ENCODE peak calls at places on chromosomes 2 and 18, in five cellular contexts. R is heart right ventricle, U is upper lobe of left lung, H is pancreas, T is tibial artery. I is an unnamed sample.

GRCh38 chr2:15223887-15224286 is 337.2 kb downstream of the NBAS start:
- DNase-seq in R (no peak), U (no peak), H (no peak), T (no peak), I (no peak)

GRCh38 chr2:96095116-96095636 is 21.2 kb downstream of the ADRA2B start:
- DNase-seq in R (no peak), U (no peak), H (no peak), T (no peak), I (no peak)

GRCh38 chr2:24122356-24123211 is 550 bp downstream of the PFN4 start:
- DNase-seq in R (no peak), U (no peak), H (no peak), T (no peak), I (no peak)

GRCh38 chr2:98761909-98762308 is 31.0 kb upstream of the MGAT4A start:
- DNase-seq in R (no peak), U (no peak), H (no peak), T (no peak), I (no peak)

GRCh38 chr2:219645631-219646527 is 18.4 kb downstream of the SLC4A3 start:
- DNase-seq in R (no peak), U (peak), H (no peak), T (no peak), I (no peak)

GRCh38 chr2:86253424-86253823 is 54.2 kb downstream of the MRPL35 start:
- DNase-seq in R (no peak), U (no peak), H (no peak), T (no peak), I (no peak)

GRCh38 chr2:237720962-237721361 is 77.6 kb upstream of the RBM44 start:
- DNase-seq in R (no peak), U (no peak), H (no peak), T (no peak), I (no peak)

GRCh38 chr18:56992777-56993176 is 154.1 kb upstream of the BOD1L2 start:
- DNase-seq in R (no peak), U (no peak), H (no peak), T (no peak), I (no peak)

GRCh38 chr2:38810488-38810887 is 32.5 kb downstream of the GEMIN6 start:
- DNase-seq in R (no peak), U (no peak), H (no peak), T (no peak), I (no peak)

GRCh38 chr2:219099319-219099718 is 38.6 kb upstream of the IHH start:
- DNase-seq in R (no peak), U (no peak), H (no peak), T (no peak), I (no peak)

GRCh38 chr2:19748711-19749506 is 152.9 kb downstream of the TTC32 start:
- DNase-seq in R (no peak), U (no peak), H (no peak), T (no peak), I (no peak)

GRCh38 chr2:76391663-76392062 is 680.9 kb upstream of the GCFC2 start:
- DNase-seq in R (no peak), U (no peak), H (no peak), T (no peak), I (no peak)

GRCh38 chr2:437772-438393 is 150.0 kb upstream of the ALKAL2 start:
- DNase-seq in R (no peak), U (peak), H (peak), T (no peak), I (peak)

GRCh38 chr2:128736689-128737545 is 418.2 kb upstream of the HS6ST1 start:
- DNase-seq in R (peak), U (peak), H (peak), T (peak), I (peak)

GRCh38 chr2:714005-714741 is 37.0 kb upstream of the TMEM18 start:
- DNase-seq in R (no peak), U (peak), H (peak), T (no peak), I (no peak)

GRCh38 chr2:62475172-62476011 is 30.6 kb downstream of the TMEM17 start:
- DNase-seq in R (no peak), U (no peak), H (peak), T (no peak), I (peak)

GRCh38 chr2:237067985-237068576 is 17.6 kb upstream of the COPS8 start:
- DNase-seq in R (no peak), U (no peak), H (no peak), T (no peak), I (no peak)

GRCh38 chr2:161122772-161123530 is 37.3 kb upstream of the TANK start:
- DNase-seq in R (no peak), U (peak), H (peak), T (no peak), I (no peak)

GRCh38 chr2:41027095-41027494 is 575.2 kb upstream of the SLC8A1 start:
- DNase-seq in R (no peak), U (no peak), H (no peak), T (no peak), I (no peak)

GRCh38 chr18:63438181-63438580 is 15.9 kb upstream of the VPS4B start:
- DNase-seq in R (no peak), U (no peak), H (no peak), T (peak), I (no peak)

GRCh38 chr2:28442328-28442727 is 49.7 kb downstream of the FOSL2 start:
- DNase-seq in R (no peak), U (no peak), H (no peak), T (no peak), I (no peak)

GRCh38 chr2:43941359-43941758 is 54.4 kb downstream of the LRPPRC start:
- DNase-seq in R (no peak), U (no peak), H (no peak), T (no peak), I (no peak)

GRCh38 chr18:24731981-24732380 is 271.5 kb downstream of the HRH4 start:
- DNase-seq in R (no peak), U (no peak), H (no peak), T (no peak), I (no peak)

GRCh38 chr2:54318810-54319209 is 62.8 kb upstream of the TSPYL6 start:
- DNase-seq in R (no peak), U (no peak), H (no peak), T (no peak), I (no peak)

GRCh38 chr2:26245810-26246209 is 1.1 kb downstream of the HADHB start:
- DNase-seq in R (no peak), U (no peak), H (no peak), T (no peak), I (no peak)

GRCh38 chr2:2848621-2849443 is 517.8 kb upstream of the MYT1L start:
- DNase-seq in R (no peak), U (no peak), H (peak), T (no peak), I (no peak)

GRCh38 chr2:110745048-110745447 is 12.7 kb downstream of the ACOXL start:
- DNase-seq in R (no peak), U (no peak), H (no peak), T (no peak), I (no peak)

GRCh38 chr2:158025263-158025996 is 76.2 kb upstream of the UPP2 start:
- DNase-seq in R (no peak), U (no peak), H (no peak), T (no peak), I (no peak)

GRCh38 chr2:30733829-30734520 is 73.3 kb downstream of the CAPN13 start:
- DNase-seq in R (no peak), U (no peak), H (no peak), T (peak), I (no peak)

GRCh38 chr2:70089220-70089945 is 2.1 kb downstream of the PCBP1 start:
- DNase-seq in R (no peak), U (no peak), H (peak), T (peak), I (no peak)

GRCh38 chr2:216216951-216217903 is 108.1 kb downstream of the XRCC5 start:
- DNase-seq in R (no peak), U (no peak), H (no peak), T (no peak), I (no peak)

GRCh38 chr2:72895759-72896281 is 8.6 kb downstream of the SPR start:
- DNase-seq in R (peak), U (peak), H (no peak), T (no peak), I (no peak)

GRCh38 chr2:41853427-41854191 is 194.2 kb upstream of the PKDCC start:
- DNase-seq in R (no peak), U (no peak), H (peak), T (no peak), I (no peak)

GRCh38 chr2:27027211-27027651 is 5.5 kb upstream of the TMEM214 start:
- DNase-seq in R (no peak), U (no peak), H (no peak), T (peak), I (no peak)

GRCh38 chr18:64100136-64100922 is 48.6 kb downstream of the LINC00305 start:
- DNase-seq in R (no peak), U (no peak), H (no peak), T (no peak), I (no peak)

GRCh38 chr2:11788725-11789124 is 42.3 kb downstream of the LPIN1 start:
- DNase-seq in R (no peak), U (no peak), H (no peak), T (no peak), I (no peak)

GRCh38 chr2:149388120-149388816 is 57.9 kb downstream of the LYPD6 start:
- DNase-seq in R (no peak), U (no peak), H (no peak), T (no peak), I (no peak)
- TF ChIP-seq CTCF in R (no peak), U (no peak), H (no peak), T (no peak), I (no peak)

DNA sequence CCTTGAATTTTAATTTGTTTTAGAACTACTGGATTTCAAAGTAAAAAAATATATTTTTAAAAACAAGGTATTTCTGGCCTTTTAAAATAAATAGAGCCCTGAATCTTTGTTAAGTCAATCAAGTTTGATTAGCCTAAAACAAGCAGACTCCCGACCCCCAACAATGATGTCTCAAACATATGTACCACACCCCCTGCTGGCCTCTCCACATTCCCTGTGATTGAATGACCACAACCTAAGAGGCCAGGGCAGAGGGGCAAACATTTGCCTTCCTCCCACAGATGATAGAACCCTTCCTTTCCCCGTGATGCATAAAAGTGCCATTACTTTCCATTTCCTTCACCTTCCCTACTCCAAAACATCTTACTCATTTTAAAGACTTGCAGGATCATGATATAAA is 130.9 kb downstream of the STK39 start:
- DNase-seq in R (no peak), U (no peak), H (no peak), T (no peak), I (no peak)
- TF ChIP-seq CTCF in R (no peak), U (no peak), H (no peak), T (no peak), I (no peak)

GRCh38 chr2:46184794-46185583 is 112.2 kb upstream of the EPAS1 start:
- DNase-seq in R (no peak), U (no peak), H (no peak), T (no peak), I (no peak)
- TF ChIP-seq CTCF in R (no peak), U (no peak), H (no peak), T (no peak), I (no peak)

DNA sequence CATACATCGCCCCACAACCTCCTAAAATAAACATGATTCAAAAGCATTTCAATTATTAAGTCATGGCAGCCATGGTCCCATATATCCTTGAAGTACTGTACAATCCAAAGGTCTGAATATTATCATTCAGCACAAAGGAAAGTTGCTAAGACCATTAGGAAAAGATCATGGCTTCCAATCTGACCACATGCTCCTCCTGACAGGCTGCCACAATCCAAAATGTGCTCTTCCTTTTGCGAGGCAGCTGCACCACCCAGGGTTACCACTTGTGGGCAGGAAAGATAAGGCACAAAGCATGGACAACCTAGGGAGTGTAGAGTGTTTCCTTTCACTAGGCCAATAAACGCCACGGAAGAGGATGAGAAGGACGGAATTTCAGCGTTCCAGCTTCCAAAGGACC is 5.4 kb downstream of the BOLA3 start:
- DNase-seq in R (no peak), U (no peak), H (no peak), T (no peak), I (no peak)
- TF ChIP-seq CTCF in R (no peak), U (no peak), H (no peak), T (no peak), I (no peak)

GRCh38 chr18:49339146-49339545 is 121.3 kb downstream of the DYM start:
- DNase-seq in R (no peak), U (no peak), H (no peak), T (no peak), I (no peak)

GRCh38 chr18:49332679-49333078 is 127.8 kb downstream of the DYM start:
- DNase-seq in R (no peak), U (no peak), H (no peak), T (no peak), I (no peak)

GRCh38 chr18:49340446-49340845 is 120.0 kb downstream of the DYM start:
- DNase-seq in R (no peak), U (no peak), H (no peak), T (no peak), I (no peak)

DNA sequence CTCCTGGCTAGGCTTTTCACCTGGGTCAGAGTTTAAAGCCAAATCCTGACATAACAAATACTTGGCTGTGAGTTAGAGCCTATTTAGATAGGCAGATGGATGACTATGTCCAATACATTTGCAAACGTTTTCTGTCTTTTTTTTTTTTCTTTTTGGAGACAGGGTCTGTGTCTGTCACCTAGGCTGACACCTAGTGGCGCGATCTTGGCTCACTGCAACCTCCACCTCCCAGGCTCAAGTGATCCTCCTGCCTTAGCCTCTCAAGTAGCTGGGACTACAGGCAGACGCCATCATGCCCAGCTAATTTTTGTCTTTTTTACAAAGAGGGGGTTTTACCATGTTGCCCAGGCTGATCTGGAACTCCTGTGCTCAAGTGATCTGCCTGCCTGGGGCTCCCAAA is 124.8 kb downstream of the DYM start:
- DNase-seq in R (no peak), U (no peak), H (no peak), T (no peak), I (no peak)
- TF ChIP-seq CTCF in R (no peak), U (no peak), H (no peak), T (no peak), I (no peak)

GRCh38 chr2:101991731-101992145 is at the start of gene IL1R2:
- DNase-seq in R (no peak), U (peak), H (no peak), T (peak), I (no peak)
- TF ChIP-seq CTCF in R (no peak), U (no peak), H (no peak), T (no peak), I (no peak)

GRCh38 chr18:33020877-33021276 is 248.1 kb upstream of the KLHL14 start:
- DNase-seq in R (no peak), U (no peak), H (no peak), T (no peak), I (no peak)

GRCh38 chr18:33022370-33022769 is 249.5 kb upstream of the KLHL14 start:
- DNase-seq in R (no peak), U (no peak), H (no peak), T (no peak), I (no peak)
- TF ChIP-seq CTCF in R (no peak), U (no peak), H (no peak), T (no peak), I (no peak)

GRCh38 chr2:231099918-231100317 is 24.9 kb downstream of the HTR2B start:
- DNase-seq in R (no peak), U (no peak), H (no peak), T (no peak), I (no peak)
- TF ChIP-seq CTCF in R (no peak), U (no peak), H (no peak), T (no peak), I (no peak)

GRCh38 chr2:239822146-239822945 is 202.8 kb downstream of the NDUFA10 start:
- DNase-seq in R (no peak), U (no peak), H (no peak), T (peak), I (no peak)

GRCh38 chr2:239824866-239825704 is 200.1 kb downstream of the NDUFA10 start:
- DNase-seq in R (no peak), U (no peak), H (peak), T (peak), I (peak)

GRCh38 chr2:239825705-239825979 is 199.5 kb downstream of the NDUFA10 start:
- DNase-seq in R (no peak), U (no peak), H (peak), T (peak), I (no peak)

GRCh38 chr2:239826376-239826775 is 198.8 kb downstream of the NDUFA10 start:
- DNase-seq in R (no peak), U (no peak), H (peak), T (peak), I (no peak)

DNA sequence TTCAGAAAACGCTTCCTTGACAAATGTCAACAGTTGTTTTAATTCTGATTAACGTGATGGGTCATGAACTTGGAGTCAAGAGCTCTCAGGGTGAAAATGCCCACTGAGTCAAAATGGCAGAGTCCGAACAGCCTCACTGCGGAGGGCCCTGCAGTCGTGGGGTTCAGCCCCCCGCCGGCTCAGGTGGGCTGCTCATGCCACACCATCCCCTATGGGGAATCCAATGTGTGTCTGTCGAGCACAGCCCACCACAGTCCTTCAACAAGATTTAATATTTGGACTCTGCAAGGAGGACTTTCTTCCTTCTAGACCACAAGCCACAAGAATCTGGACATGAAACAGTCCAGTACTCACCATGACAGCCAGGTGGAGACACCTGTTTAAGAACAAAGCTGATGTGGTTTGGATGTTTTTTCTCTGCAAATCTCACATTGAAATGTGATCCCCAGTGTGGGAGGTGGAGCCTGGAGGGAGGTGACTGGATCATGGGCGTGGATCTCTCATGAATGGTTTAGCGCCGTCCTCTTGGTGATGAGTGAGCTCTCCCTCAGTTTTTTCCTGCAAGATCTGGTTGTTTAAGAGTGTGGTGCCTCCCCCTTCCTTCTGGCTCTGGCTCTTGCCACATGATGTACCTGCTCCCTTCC is 201.0 kb downstream of the NDUFA10 start:
- DNase-seq in R (no peak), U (peak), H (peak), T (peak), I (peak)
- TF ChIP-seq CTCF in R (no peak), U (no peak), H (no peak), T (no peak), I (no peak)

GRCh38 chr18:76482267-76482666 is 12.8 kb downstream of the ZNF516 start:
- DNase-seq in R (no peak), U (no peak), H (no peak), T (no peak), I (no peak)

GRCh38 chr18:76482971-76483691 is 11.9 kb downstream of the ZNF516 start:
- DNase-seq in R (no peak), U (peak), H (no peak), T (peak), I (no peak)

GRCh38 chr18:76479351-76480238 is 15.4 kb downstream of the ZNF516 start:
- DNase-seq in R (no peak), U (peak), H (no peak), T (peak), I (no peak)

GRCh38 chr18:76483780-76484179 is 11.3 kb downstream of the ZNF516 start:
- DNase-seq in R (no peak), U (no peak), H (no peak), T (peak), I (no peak)

DNA sequence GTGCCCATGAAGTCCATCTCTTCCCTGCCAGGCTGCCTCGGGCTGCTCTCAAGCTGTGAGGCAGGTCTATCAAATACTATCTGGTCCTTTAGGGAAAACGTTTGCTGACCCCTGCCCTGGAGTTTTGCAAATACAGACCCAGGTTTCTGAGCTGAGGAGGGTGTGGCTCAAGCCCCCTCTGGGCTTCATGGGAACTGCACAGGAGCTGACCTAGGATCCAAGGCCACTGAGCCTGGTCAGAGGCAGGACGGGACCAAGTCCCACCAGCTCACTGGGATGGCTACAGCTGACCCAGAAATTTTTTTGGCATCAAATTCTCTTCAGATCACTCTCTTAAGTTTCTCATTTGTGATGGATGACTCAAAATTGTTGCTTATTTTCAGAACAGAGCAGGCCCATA is 14.1 kb downstream of the ZNF516 start:
- DNase-seq in R (no peak), U (no peak), H (no peak), T (peak), I (no peak)
- TF ChIP-seq CTCF in R (no peak), U (peak), H (no peak), T (no peak), I (no peak)